ENCODE peak calls at places on chromosome 11, in nine cellular contexts. F, M, G, L, Q, U, N, K and Z are unnamed samples.

GRCh38 chr11:79845002-79845709 is 404.3 kb upstream of the TENM4 start:
- DNase-seq in F (no peak), M (no peak), G (no peak), L (no peak), Q (no peak), U (no peak), N (no peak), K (no peak), Z (no peak)

GRCh38 chr11:99311870-99312269 is 291.1 kb downstream of the CNTN5 start:
- DNase-seq in F (no peak), M (no peak), G (no peak), L (no peak), Q (no peak), U (no peak), N (no peak), K (no peak), Z (no peak)

GRCh38 chr11:46766656-46767055 is 47.6 kb downstream of the F2 start:
- DNase-seq in F (no peak), M (no peak), G (no peak), L (no peak), Q (no peak), U (no peak), N (no peak), K (no peak), Z (no peak)

GRCh38 chr11:2193099-2193886 is 21.7 kb upstream of the TH start:
- DNase-seq in F (peak), M (no peak), G (no peak), L (no peak), Q (no peak), U (no peak), N (no peak), K (peak), Z (no peak)

GRCh38 chr11:126132319-126132718 is 69.7 kb upstream of the CDON start:
- DNase-seq in F (no peak), M (no peak), G (no peak), L (no peak), Q (no peak), U (no peak), N (no peak), K (peak), Z (no peak)

GRCh38 chr11:92211576-92212167 is 12.9 kb upstream of the FAT3 start:
- DNase-seq in F (no peak), M (no peak), G (no peak), L (no peak), Q (peak), U (peak), N (no peak), K (no peak), Z (peak)

GRCh38 chr11:8221025-8221723 is 42.5 kb downstream of the LMO1 start:
- DNase-seq in F (no peak), M (no peak), G (no peak), L (no peak), Q (no peak), U (no peak), N (no peak), K (no peak), Z (no peak)

GRCh38 chr11:76074178-76075112 is 131.9 kb downstream of the WNT11 start:
- DNase-seq in F (no peak), M (no peak), G (no peak), L (no peak), Q (peak), U (no peak), N (peak), K (no peak), Z (no peak)

GRCh38 chr11:10208045-10208674 is 85.9 kb downstream of the SBF2 start:
- DNase-seq in F (no peak), M (no peak), G (peak), L (no peak), Q (peak), U (no peak), N (peak), K (peak), Z (no peak)

GRCh38 chr11:36500315-36500721 is 9.8 kb downstream of the TRAF6 start:
- DNase-seq in F (peak), M (no peak), G (peak), L (peak), Q (peak), U (no peak), N (peak), K (peak), Z (no peak)

GRCh38 chr11:125404136-125404810 is 91.8 kb downstream of the FEZ1 start:
- DNase-seq in F (no peak), M (no peak), G (no peak), L (no peak), Q (no peak), U (peak), N (no peak), K (no peak), Z (no peak)

GRCh38 chr11:128934351-128934750 is 8.3 kb downstream of the TP53AIP1 start:
- DNase-seq in F (no peak), M (no peak), G (no peak), L (no peak), Q (no peak), U (no peak), N (no peak), K (no peak), Z (no peak)

GRCh38 chr11:85595285-85595884 is 31.8 kb downstream of the DLG2 start:
- DNase-seq in F (no peak), M (no peak), G (peak), L (no peak), Q (peak), U (no peak), N (peak), K (peak), Z (no peak)

GRCh38 chr11:130069684-130070108 is at the start of gene APLP2:
- DNase-seq in F (peak), M (peak), G (peak), L (peak), Q (peak), U (peak), N (peak), K (peak), Z (peak)

GRCh38 chr11:130070829-130071205 is 1.1 kb downstream of the APLP2 start:
- DNase-seq in F (peak), M (no peak), G (no peak), L (no peak), Q (peak), U (peak), N (no peak), K (no peak), Z (no peak)

GRCh38 chr11:130068986-130069683 is 559 bp upstream of the APLP2 start:
- DNase-seq in F (no peak), M (no peak), G (no peak), L (peak), Q (peak), U (no peak), N (peak), K (peak), Z (no peak)

GRCh38 chr11:130071211-130071712 is 1.6 kb downstream of the APLP2 start:
- DNase-seq in F (no peak), M (no peak), G (no peak), L (no peak), Q (peak), U (no peak), N (no peak), K (peak), Z (no peak)

DNA sequence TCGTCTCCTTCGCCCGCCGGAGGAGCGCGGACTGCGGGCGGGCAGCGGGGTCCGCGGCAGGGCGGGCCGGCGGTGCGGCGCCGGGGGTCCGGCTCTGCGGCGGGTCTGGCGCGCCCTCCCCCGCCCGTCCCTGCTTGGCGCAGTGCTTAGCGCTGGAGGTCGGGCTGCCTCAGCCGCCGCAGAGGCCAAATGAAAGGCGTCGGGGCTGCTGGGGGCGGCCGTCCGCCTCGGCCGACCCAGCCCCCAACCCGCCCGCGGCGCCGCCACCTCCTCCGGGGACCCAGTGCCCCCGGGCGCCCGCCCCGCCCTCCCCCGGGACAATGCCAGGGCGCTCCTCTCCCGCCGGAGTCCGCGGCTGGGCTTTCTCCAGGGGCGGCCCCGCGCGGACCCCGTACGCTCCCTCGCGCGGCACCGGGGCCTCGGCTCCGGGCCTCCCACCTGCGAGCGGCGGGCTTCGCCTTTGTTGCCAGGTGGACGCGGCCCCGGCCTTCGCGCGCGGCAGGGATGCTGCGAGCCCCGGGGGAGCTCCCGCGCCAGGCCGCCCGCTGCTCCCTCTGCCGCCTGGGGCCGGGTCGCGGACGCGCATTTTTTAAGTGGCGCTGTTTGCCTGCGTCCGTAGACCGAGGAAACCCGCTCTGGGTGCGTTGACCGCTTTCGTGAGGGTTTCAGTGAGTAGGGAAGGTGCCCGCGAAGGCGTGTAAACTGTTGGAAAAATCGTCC is 575 bp downstream of the APLP2 start:
- DNase-seq in F (peak), M (no peak), G (peak), L (no peak), Q (peak), U (peak), N (no peak), K (peak), Z (peak)
- TF ChIP-seq CTCF in F (no peak), M (no peak), G (peak), L (no peak), Q (peak), U (no peak), N (peak), K (no peak), Z (peak)

DNA sequence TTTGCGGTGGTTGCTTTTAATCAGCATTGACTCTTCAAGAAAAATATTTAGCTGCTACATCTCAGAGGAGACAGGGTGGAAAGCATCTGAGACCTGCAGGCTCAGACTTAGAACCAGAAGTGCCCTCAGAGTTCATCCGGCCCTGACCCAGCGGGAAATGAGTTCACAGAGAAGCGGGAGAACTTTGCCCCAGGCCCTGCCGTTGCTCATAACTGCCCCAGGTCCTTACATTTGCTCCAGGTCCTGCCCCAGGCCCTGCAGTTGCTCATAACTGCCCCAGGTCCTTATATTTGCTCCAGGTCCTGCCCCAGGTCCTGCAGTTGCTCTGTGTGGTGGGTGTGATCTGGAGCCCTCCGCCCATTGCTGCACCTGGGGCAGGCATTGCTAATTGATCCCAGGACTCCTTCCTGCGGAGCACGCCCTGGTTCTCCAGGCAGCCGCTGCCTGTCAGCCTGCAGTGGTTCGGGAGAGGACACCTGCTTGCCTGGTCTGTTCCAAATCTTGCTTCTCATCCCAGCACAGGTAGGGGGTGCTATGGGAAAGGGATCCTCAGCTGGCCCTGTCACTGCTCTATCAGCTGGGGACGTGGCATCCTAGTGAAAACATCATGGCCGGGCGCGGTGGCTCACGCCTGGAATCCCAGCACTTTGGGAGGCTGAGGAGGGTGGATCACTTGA is 58.1 kb upstream of the PPP6R3 start:
- DNase-seq in F (no peak), M (no peak), G (no peak), L (no peak), Q (no peak), U (no peak), N (no peak), K (no peak), Z (no peak)
- TF ChIP-seq CTCF in F (no peak), M (no peak), G (no peak), L (peak), Q (no peak), U (no peak), N (no peak), K (no peak), Z (no peak)

GRCh38 chr11:119673389-119674336 is 55.3 kb downstream of the NECTIN1 start:
- DNase-seq in F (peak), M (no peak), G (peak), L (no peak), Q (no peak), U (no peak), N (no peak), K (no peak), Z (no peak)
- TF ChIP-seq CTCF in F (no peak), M (peak), G (peak), L (peak), Q (no peak), U (no peak), N (no peak), K (no peak), Z (no peak)

DNA sequence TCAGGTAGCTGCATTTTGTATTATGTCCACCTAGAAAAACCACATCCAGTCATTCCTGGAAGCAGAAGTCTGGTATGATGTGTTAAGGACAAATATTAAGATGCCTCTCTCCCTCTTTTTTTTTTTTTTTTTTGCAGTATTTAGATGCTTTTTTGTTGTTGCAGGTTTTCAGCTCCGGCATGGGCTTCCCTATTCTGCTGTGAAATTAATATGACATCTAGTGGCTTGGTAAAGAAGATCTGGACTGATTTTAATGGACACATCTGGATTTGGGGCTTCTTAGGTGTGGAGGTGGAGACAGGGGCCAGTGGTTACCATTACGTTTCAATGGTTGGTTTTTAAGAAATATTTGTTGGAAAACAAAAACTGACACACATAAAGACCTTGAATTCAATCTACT is 47.5 kb upstream of the RASSF10 start:
- DNase-seq in F (no peak), M (no peak), G (no peak), L (no peak), Q (peak), U (no peak), N (no peak), K (peak), Z (no peak)
- TF ChIP-seq CTCF in F (no peak), M (peak), G (no peak), L (peak), Q (peak), U (no peak), N (peak), K (peak), Z (no peak)

GRCh38 chr11:34624069-34624468 is 3.2 kb downstream of the EHF start:
- DNase-seq in F (peak), M (no peak), G (no peak), L (no peak), Q (no peak), U (no peak), N (no peak), K (no peak), Z (no peak)
- TF ChIP-seq CTCF in F (no peak), M (no peak), G (no peak), L (no peak), Q (no peak), U (no peak), N (no peak), K (no peak), Z (no peak)

GRCh38 chr11:103650330-103650729 is 386.1 kb upstream of the DDI1 start:
- DNase-seq in F (no peak), M (no peak), G (no peak), L (no peak), Q (no peak), U (no peak), N (no peak), K (no peak), Z (no peak)
- TF ChIP-seq CTCF in F (no peak), M (no peak), G (no peak), L (no peak), Q (no peak), U (no peak), N (no peak), K (no peak), Z (no peak)

GRCh38 chr11:3225826-3226750 is 6.1 kb downstream of the MRGPRE start:
- DNase-seq in F (no peak), M (no peak), G (no peak), L (no peak), Q (no peak), U (no peak), N (no peak), K (no peak), Z (no peak)
- TF ChIP-seq CTCF in F (no peak), M (no peak), G (no peak), L (no peak), Q (no peak), U (no peak), N (no peak), K (no peak), Z (no peak)